ENCODE peak calls at places on chromosomes 3 and 15, in ten cellular contexts. P is spleen, B is uterus, X is WERI-Rb-1, S is K562, G is A549, U is heart left ventricle, K is lower leg skin, A is tibial nerve, H is cardiac fibroblast. R is an unnamed sample.

GRCh38 chr15:97728791-97729190 is 231.7 kb upstream of the ARRDC4 start:
- DNase-seq in P (no peak), B (no peak), X (no peak), S (no peak), G (no peak), U (peak; percentile 39), K (no peak), A (no peak), H (no peak), R (no peak)

GRCh38 chr3:44993471-44994205 is 17.6 kb downstream of the EXOSC7 start:
- DNase-seq in P (no peak), B (no peak), X (no peak), S (no peak), G (peak; percentile 6), U (no peak), K (no peak), A (no peak), H (peak; percentile 69), R (peak; percentile 69)

GRCh38 chr3:149390772-149391212 is 13.3 kb upstream of the TM4SF1 start:
- DNase-seq in P (no peak), B (no peak), X (no peak), S (no peak), G (peak; percentile 61), U (no peak), K (no peak), A (no peak), H (peak; percentile 69), R (no peak)

GRCh38 chr15:76191539-76192244 is 119.6 kb downstream of the ETFA start:
- DNase-seq in P (no peak), B (no peak), X (no peak), S (no peak), G (no peak), U (no peak), K (no peak), A (no peak), H (no peak), R (no peak)

GRCh38 chr3:38120690-38121450 is 16.1 kb downstream of the ACAA1 start:
- DNase-seq in P (peak; percentile 61), B (peak; percentile 3), X (no peak), S (no peak), G (no peak), U (no peak), K (no peak), A (no peak), H (no peak), R (no peak)

GRCh38 chr3:187208159-187208558 is 10.9 kb downstream of the RTP1 start:
- DNase-seq in P (no peak), B (no peak), X (no peak), S (no peak), G (no peak), U (no peak), K (no peak), A (no peak), H (peak; percentile 66), R (peak; percentile 66)

GRCh38 chr3:118637866-118638265 is 396.8 kb downstream of the IGSF11 start:
- DNase-seq in P (no peak), B (no peak), X (no peak), S (no peak), G (peak; percentile 3), U (no peak), K (no peak), A (no peak), H (no peak), R (no peak)

GRCh38 chr3:119380697-119381096 is 82.7 kb downstream of the TMEM39A start:
- DNase-seq in P (no peak), B (no peak), X (no peak), S (no peak), G (peak; percentile 45), U (no peak), K (no peak), A (no peak), H (peak; percentile 8), R (no peak)

GRCh38 chr3:126053513-126053912 is 30.4 kb downstream of the SLC41A3 start:
- DNase-seq in P (no peak), B (no peak), X (no peak), S (no peak), G (no peak), U (no peak), K (no peak), A (no peak), H (peak; percentile 5), R (no peak)

GRCh38 chr3:88462241-88462640 is 312.5 kb downstream of the C3orf38 start:
- DNase-seq in P (no peak), B (no peak), X (no peak), S (no peak), G (no peak), U (no peak), K (no peak), A (no peak), H (peak; percentile 30), R (no peak)

GRCh38 chr3:53626876-53627275 is 132.5 kb downstream of the CACNA1D start:
- DNase-seq in P (no peak), B (no peak), X (no peak), S (no peak), G (no peak), U (no peak), K (no peak), A (no peak), H (no peak), R (no peak)

GRCh38 chr15:100001405-100001804 is 268.2 kb upstream of the LYSMD4 start:
- DNase-seq in P (no peak), B (no peak), X (no peak), S (no peak), G (no peak), U (no peak), K (no peak), A (no peak), H (no peak), R (no peak)

GRCh38 chr15:26158176-26158575 is 295.0 kb upstream of the ATP10A start:
- DNase-seq in P (no peak), B (no peak), X (peak; percentile 84), S (no peak), G (no peak), U (no peak), K (no peak), A (no peak), H (no peak), R (no peak)

GRCh38 chr15:66935688-66936087 is 129.7 kb upstream of the SMAD3 start:
- DNase-seq in P (no peak), B (no peak), X (no peak), S (no peak), G (no peak), U (no peak), K (no peak), A (no peak), H (no peak), R (no peak)

DNA sequence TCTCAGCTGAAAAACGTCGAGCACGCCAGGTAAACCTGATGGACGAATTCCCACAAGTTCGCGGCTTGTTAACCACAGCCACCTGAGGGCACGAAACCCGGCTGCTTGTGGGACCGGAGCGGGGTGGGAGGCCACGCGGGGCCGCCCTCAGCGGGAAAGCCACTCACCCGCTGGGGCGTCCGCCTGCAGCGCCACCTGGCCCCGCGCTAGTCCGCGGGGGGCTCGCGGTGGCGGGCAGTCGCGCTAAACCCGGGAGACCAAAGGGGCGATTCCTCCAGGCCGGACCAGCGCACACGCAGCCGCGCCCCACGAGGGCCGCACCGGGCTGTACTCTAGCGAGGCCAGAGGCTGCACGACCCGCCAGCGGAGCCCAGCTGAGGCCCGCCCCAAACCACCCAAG is 15.7 kb upstream of the CFAP161 start:
- DNase-seq in P (no peak), B (no peak), X (no peak), S (no peak), G (no peak), U (no peak), K (no peak), A (no peak), H (no peak), R (no peak)
- H3K4me3 ChIP-seq in P (no peak overlapping the region), B (no peak overlapping the region), X (no peak overlapping the region), S (no peak overlapping the region), G (no peak overlapping the region), U (no peak overlapping the region), K (no peak overlapping the region), A (no peak overlapping the region), H (no peak overlapping the region), R (no peak overlapping the region)

DNA sequence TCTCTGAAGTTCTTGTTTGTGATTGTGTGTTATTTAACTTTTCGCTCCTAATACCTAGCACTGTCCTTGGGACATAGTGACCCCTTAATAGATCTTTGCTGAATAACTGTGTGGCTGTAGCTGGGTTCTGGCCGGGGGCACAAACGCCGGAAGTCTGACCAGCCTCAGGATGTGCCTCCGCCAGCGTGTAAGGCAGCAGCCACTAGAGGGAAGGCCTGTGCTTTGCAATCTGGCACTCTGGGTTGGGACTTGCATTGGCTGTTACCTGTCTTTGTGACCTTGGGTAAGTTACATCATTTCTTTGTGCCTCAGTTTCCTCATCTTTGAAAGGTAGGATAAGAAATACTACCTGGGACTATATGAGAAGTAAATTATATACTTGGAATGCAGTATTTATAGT is 158.7 kb downstream of the GHSR start:
- DNase-seq in P (peak; percentile 78), B (no peak), X (peak; percentile 25), S (no peak), G (peak; percentile 13), U (peak; percentile 49), K (no peak), A (peak; percentile 30), H (no peak), R (no peak)
- TF ChIP-seq CTCF in P (peak; percentile 11), B (peak; percentile 25), X (peak; percentile 75), S (peak; percentile 30), G (no peak), U (peak; percentile 67), K (no peak), A (no peak), H (peak; percentile 43), R (peak; percentile 45)

DNA sequence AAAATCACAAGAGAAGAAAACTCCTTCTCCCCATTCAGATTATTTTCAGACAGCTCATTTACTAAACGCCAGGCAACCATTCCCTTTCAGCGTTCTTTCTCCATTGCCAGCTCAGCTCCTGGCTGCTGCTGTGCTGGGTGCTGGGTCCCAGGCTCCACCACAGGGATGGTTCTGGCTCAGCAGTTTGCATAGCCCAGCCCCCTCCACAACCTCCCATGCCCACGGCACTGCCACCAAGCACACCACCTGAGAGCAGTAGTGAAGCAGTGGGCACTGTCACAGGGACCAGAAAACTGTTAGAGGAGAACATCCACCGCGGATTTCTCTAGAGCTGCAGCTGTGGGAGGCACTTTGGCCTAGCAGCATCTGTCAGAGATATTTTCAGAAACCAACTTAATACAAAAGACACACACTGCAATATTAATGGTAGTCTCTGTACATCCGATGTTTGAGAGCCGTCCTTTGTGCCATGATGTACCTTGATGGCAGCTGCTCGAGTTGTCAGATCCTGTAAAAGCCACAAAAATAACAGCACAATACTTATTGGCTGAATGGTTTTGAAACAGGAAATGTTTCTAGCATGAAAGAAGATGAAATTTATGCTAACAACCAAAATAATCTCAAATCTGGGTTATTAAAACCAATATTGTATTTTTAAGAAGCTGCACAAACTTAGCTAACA is 445.3 kb upstream of the TBL1XR1 start:
- DNase-seq in P (no peak), B (no peak), X (no peak), S (no peak), G (no peak), U (no peak), K (no peak), A (no peak), H (peak; percentile 16), R (no peak)
- H3K4me3 ChIP-seq in P (no peak overlapping the region), B (no peak overlapping the region), X (no peak overlapping the region), S (no peak overlapping the region), G (no peak overlapping the region), U (no peak overlapping the region), K (no peak overlapping the region), A (no peak overlapping the region), H (no peak overlapping the region), R (no peak overlapping the region)

DNA sequence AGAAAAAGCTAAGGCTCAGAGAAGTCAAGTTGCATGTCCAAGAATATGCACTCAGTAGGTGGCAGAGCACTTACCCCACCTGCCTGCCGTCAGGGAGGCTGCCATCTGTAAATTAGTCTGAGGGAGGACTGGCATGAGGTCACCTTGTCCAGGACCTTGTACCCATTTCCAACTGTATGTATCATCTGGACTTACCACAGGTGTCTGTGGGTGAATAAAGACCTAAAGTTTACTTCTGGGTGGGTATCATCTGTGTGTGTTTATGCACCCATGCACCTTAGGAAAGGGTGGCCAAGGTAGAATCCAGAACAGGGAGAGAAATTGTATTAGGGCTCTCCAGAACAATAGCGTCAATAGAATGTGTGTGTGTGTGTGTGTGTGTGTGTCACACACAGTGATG is 69.1 kb upstream of the PRR23C start:
- DNase-seq in P (no peak), B (no peak), X (no peak), S (no peak), G (no peak), U (no peak), K (no peak), A (no peak), H (no peak), R (no peak)
- TF ChIP-seq CTCF in P (no peak), B (no peak), X (no peak), S (no peak), G (no peak), U (no peak), K (no peak), A (no peak), H (no peak), R (no peak)

R was measured in astrocyte of the spinal cord.